ENCODE peak calls at places on chromosomes 11 and 22, in seven cellular contexts. K is body of pancreas, Q is stomach, D is IMR-90, N is sigmoid colon, I is HCT116, A is right lobe of liver. P is an unnamed sample.
A peak's percentile ranks its signal among the peaks of the same experiment; 100 is the strongest.

GRCh38 chr22:39176673-39177455 is 24.4 kb upstream of the CBX7 start:
- DNase-seq in K (no peak), Q (no peak), D (no peak), N (no peak), I (no peak), A (no peak), P (no peak)

GRCh38 chr11:46295312-46295995 is 18.0 kb downstream of the CREB3L1 start:
- DNase-seq in K (peak; percentile 72), Q (peak; percentile 61), D (peak; percentile 72), N (peak; percentile 91), I (no peak), A (peak; percentile 65), P (peak; percentile 94)

GRCh38 chr22:24789516-24789915 is 15.0 kb upstream of the PIWIL3 start:
- DNase-seq in K (no peak), Q (no peak), D (no peak), N (no peak), I (no peak), A (no peak), P (no peak)

GRCh38 chr22:37273846-37274225 is 8.5 kb upstream of the CYTH4 start:
- DNase-seq in K (no peak), Q (no peak), D (no peak), N (no peak), I (no peak), A (peak; percentile 11), P (no peak)

GRCh38 chr11:47980907-47981621 is 705 bp downstream of the PTPRJ start:
- DNase-seq in K (peak; percentile 68), Q (peak; percentile 65), D (peak; percentile 40), N (peak; percentile 67), I (no peak), A (peak; percentile 68), P (no peak)

GRCh38 chr11:72634472-72635095 is 39.6 kb downstream of the PDE2A start:
- DNase-seq in K (no peak), Q (no peak), D (no peak), N (no peak), I (no peak), A (peak; percentile 59), P (no peak)

GRCh38 chr11:36469063-36469462 is 41.0 kb downstream of the TRAF6 start:
- DNase-seq in K (no peak), Q (no peak), D (no peak), N (no peak), I (no peak), A (no peak), P (no peak)

GRCh38 chr22:49580024-49580423 is 247.6 kb downstream of the BRD1 start:
- DNase-seq in K (no peak), Q (no peak), D (no peak), N (no peak), I (no peak), A (no peak), P (no peak)

GRCh38 chr11:131982154-131982553 is 611.7 kb downstream of the NTM start:
- DNase-seq in K (no peak), Q (no peak), D (no peak), N (no peak), I (no peak), A (no peak), P (no peak)

GRCh38 chr22:17120281-17120680 is 879 bp downstream of the TMEM121B start:
- DNase-seq in K (peak; percentile 70), Q (peak; percentile 51), D (peak; percentile 30), N (no peak), I (no peak), A (peak; percentile 73), P (no peak)

GRCh38 chr11:72630104-72630852 is 43.9 kb downstream of the PDE2A start:
- DNase-seq in K (no peak), Q (no peak), D (no peak), N (no peak), I (no peak), A (no peak), P (no peak)

GRCh38 chr11:64305691-64306562 is 603 bp downstream of the ESRRA start:
- DNase-seq in K (peak; percentile 83), Q (peak; percentile 89), D (peak; percentile 27), N (peak; percentile 85), I (peak; percentile 39), A (peak; percentile 86), P (peak; percentile 94)

GRCh38 chr11:6825333-6825744 is 20.1 kb upstream of the OR10A5 start:
- DNase-seq in K (no peak), Q (no peak), D (no peak), N (no peak), I (no peak), A (no peak), P (no peak)

GRCh38 chr22:37741312-37741795 is 44.5 kb downstream of the TRIOBP start:
- DNase-seq in K (peak; percentile 77), Q (peak; percentile 76), D (peak; percentile 98), N (peak; percentile 99), I (no peak), A (peak; percentile 77), P (peak; percentile 83)

GRCh38 chr22:44179989-44180705 is 578 bp upstream of the PARVG start:
- DNase-seq in K (no peak), Q (no peak), D (no peak), N (no peak), I (no peak), A (no peak), P (no peak)

GRCh38 chr11:66136752-66137123 is 66.7 kb downstream of the PACS1 start:
- DNase-seq in K (no peak), Q (no peak), D (peak; percentile 87), N (no peak), I (no peak), A (no peak), P (no peak)

GRCh38 chr22:21996175-21996574 is 13.6 kb upstream of the TOP3B start:
- DNase-seq in K (no peak), Q (no peak), D (no peak), N (no peak), I (no peak), A (no peak), P (no peak)

GRCh38 chr11:113773092-113773415 is 438 bp downstream of the ZW10 start:
- DNase-seq in K (peak; percentile 30), Q (peak; percentile 29), D (peak; percentile 25), N (peak; percentile 72), I (no peak), A (no peak), P (no peak)

GRCh38 chr11:118170892-118171273 is 5.6 kb downstream of the SCN2B start:
- DNase-seq in K (no peak), Q (peak; percentile 29), D (no peak), N (no peak), I (no peak), A (no peak), P (no peak)

GRCh38 chr22:38098410-38099249 is 11.9 kb downstream of the BAIAP2L2 start:
- DNase-seq in K (no peak), Q (no peak), D (peak; percentile 69), N (no peak), I (no peak), A (no peak), P (no peak)

DNA sequence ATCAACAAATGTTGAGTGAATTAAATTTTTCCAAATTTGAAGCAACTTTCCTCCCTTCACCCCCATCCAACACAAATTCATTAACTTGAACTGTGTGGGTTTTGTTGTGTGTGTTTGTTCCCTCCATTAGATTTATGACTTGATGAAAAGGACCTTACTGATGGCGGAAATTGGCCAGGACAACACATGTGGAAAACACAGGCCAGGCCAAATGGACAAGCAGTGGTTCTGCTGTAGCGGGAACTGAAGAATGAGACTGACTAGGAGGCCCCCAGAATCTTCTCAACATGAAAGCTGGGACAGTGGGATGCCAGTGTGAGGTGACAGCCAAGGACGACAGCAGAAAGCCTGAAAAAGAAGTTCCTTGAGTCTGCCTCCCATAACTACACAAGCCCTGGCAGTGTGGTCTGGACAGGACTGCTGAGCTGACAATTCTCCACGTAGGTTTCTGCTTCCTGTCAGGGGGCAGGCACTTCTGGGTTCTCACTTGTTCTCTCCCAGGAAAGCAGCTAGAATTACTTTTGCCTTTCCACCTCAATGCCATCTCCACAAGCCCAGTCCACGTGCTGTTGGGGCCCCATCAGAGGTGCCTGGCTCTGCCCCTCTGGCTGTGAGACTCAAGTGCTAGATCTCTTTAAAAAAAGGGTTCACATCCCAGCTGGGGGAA is 94.3 kb downstream of the ETS1 start:
- DNase-seq in K (no peak), Q (no peak), D (no peak), N (no peak), I (no peak), A (no peak), P (no peak)
- H3K4me3 ChIP-seq in K (no peak overlapping the region), Q (no peak overlapping the region), D (no peak overlapping the region), N (no peak overlapping the region), I (no peak overlapping the region), A (no peak overlapping the region), P (no peak overlapping the region)

DNA sequence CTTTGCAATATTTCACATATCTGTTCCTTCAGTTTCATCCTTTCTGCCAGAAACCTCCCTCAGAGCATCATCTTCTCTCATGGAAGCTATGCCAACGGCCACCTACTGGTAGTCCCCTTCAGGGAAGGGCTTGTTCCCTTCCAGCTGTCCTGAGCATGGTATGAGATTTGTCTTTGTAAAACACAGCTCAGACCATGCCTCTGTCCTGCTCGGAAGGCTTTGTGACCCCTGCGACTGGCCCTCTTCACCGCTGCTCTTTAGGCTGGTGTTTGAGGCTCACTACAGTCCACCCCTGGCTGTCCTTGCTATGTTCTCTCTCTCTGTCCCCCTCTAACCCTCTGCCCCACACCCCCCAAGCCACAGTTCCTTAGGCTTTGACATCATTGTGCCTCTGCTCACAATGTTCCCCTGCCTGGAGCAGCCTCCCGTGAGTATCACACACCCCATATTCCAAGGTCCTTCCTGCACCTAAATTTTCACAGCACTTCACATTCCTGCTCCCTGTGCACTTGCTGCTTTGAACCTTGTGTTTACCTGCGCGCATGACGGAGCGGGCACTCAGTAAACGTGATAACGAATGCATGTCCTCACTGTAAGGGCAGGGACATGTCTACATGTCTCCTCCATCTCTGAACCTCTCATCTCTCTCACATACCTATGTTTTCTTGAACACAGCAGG is 24.0 kb upstream of the ACER3 start:
- DNase-seq in K (no peak), Q (peak; percentile 48), D (no peak), N (no peak), I (no peak), A (no peak), P (no peak)
- TF ChIP-seq CTCF in K (no peak), Q (no peak), D (peak; percentile 14), N (no peak), I (peak; percentile 13), A (no peak), P (no peak)

GRCh38 chr22:26436903-26437515 is 7.9 kb downstream of the ASPHD2 start:
- DNase-seq in K (peak; percentile 65), Q (peak; percentile 91), D (no peak), N (no peak), I (no peak), A (no peak), P (no peak)
- TF ChIP-seq POLR2A in K (peak; percentile 23), Q (no peak), D (no peak), N (no peak), I (no peak), A (no peak), P (no peak)

GRCh38 chr22:50695421-50696250 is 23.0 kb downstream of the SHANK3 start:
- DNase-seq in K (peak; percentile 11), Q (no peak), D (no peak), N (peak; percentile 52), I (no peak), A (peak; percentile 16), P (peak; percentile 44)

GRCh38 chr22:50696251-50696798 is 23.7 kb downstream of the SHANK3 start:
- DNase-seq in K (no peak), Q (no peak), D (no peak), N (peak; percentile 40), I (no peak), A (peak; percentile 19), P (no peak)

GRCh38 chr22:50697667-50698506 is 25.3 kb downstream of the SHANK3 start:
- DNase-seq in K (peak; percentile 10), Q (no peak), D (no peak), N (peak; percentile 58), I (no peak), A (peak; percentile 30), P (peak; percentile 82)

GRCh38 chr22:50698546-50698945 is 25.9 kb downstream of the SHANK3 start:
- DNase-seq in K (no peak), Q (no peak), D (no peak), N (peak; percentile 60), I (no peak), A (peak; percentile 51), P (peak; percentile 78)

GRCh38 chr22:50696799-50697561 is 24.4 kb downstream of the SHANK3 start:
- DNase-seq in K (peak; percentile 20), Q (no peak), D (no peak), N (peak; percentile 64), I (no peak), A (peak; percentile 36), P (peak; percentile 83)
- H3K4me3 ChIP-seq in K (no peak overlapping the region), Q (peak overlapping the region; percentile 53), D (peak overlapping the region; percentile 48), N (peak overlapping the region; percentile 53), I (peak overlapping the region; percentile 35), A (peak overlapping the region; percentile 62), P (no peak overlapping the region)

P was measured in lower leg skin.